ENCODE peak calls at places on chromosomes 3 and 15, in nine cellular contexts. One of them, this sample, is unnamed.

GRCh38 chr3:127410678-127411077 is 122.8 kb upstream of the PRR20G start:
- DNase-seq in upper lobe of right lung: no peak
- DNase-seq in H9: no peak
- DNase-seq in mesothelial cell of epicardium: no peak
- DNase-seq in RWPE1: no peak
- DNase-seq in neural crest cell: no peak
- DNase-seq in Calu3: no peak
- DNase-seq in heart left ventricle: no peak
- DNase-seq in tibial artery: no peak
- DNase-seq in this sample: no peak

GRCh38 chr3:14439501-14440167 is 37.2 kb downstream of the SLC6A6 start:
- DNase-seq in heart left ventricle: peak
- DNase-seq in upper lobe of right lung: peak
- DNase-seq in Calu3: peak
- DNase-seq in mesothelial cell of epicardium: peak
- DNase-seq in RWPE1: no peak
- DNase-seq in tibial artery: peak
- DNase-seq in neural crest cell: no peak
- DNase-seq in H9: no peak
- DNase-seq in this sample: no peak

GRCh38 chr3:84806958-84807357 is 151.8 kb upstream of the CADM2 start:
- DNase-seq in Calu3: no peak
- DNase-seq in heart left ventricle: no peak
- DNase-seq in mesothelial cell of epicardium: no peak
- DNase-seq in H9: no peak
- DNase-seq in neural crest cell: no peak
- DNase-seq in RWPE1: no peak
- DNase-seq in upper lobe of right lung: no peak
- DNase-seq in tibial artery: no peak
- DNase-seq in this sample: no peak

GRCh38 chr3:28050895-28051294 is 190.5 kb upstream of the CMC1 start:
- DNase-seq in Calu3: peak
- DNase-seq in RWPE1: peak
- DNase-seq in tibial artery: no peak
- DNase-seq in mesothelial cell of epicardium: no peak
- DNase-seq in heart left ventricle: no peak
- DNase-seq in neural crest cell: no peak
- DNase-seq in upper lobe of right lung: no peak
- DNase-seq in H9: no peak
- DNase-seq in this sample: no peak

GRCh38 chr15:56759450-56759845 is 26.1 kb upstream of the ZNF280D start:
- DNase-seq in mesothelial cell of epicardium: no peak
- DNase-seq in H9: no peak
- DNase-seq in neural crest cell: no peak
- DNase-seq in tibial artery: peak
- DNase-seq in RWPE1: peak
- DNase-seq in upper lobe of right lung: no peak
- DNase-seq in heart left ventricle: peak
- DNase-seq in Calu3: peak
- DNase-seq in this sample: no peak

GRCh38 chr15:74630284-74631086 is 14.8 kb downstream of the CLK3 start:
- DNase-seq in mesothelial cell of epicardium: no peak
- DNase-seq in RWPE1: no peak
- DNase-seq in Calu3: no peak
- DNase-seq in upper lobe of right lung: no peak
- DNase-seq in neural crest cell: no peak
- DNase-seq in heart left ventricle: no peak
- DNase-seq in tibial artery: no peak
- DNase-seq in H9: peak
- DNase-seq in this sample: no peak

GRCh38 chr3:167480748-167481147 is 6.9 kb upstream of the SERPINI2 start:
- DNase-seq in neural crest cell: no peak
- DNase-seq in Calu3: no peak
- DNase-seq in upper lobe of right lung: no peak
- DNase-seq in RWPE1: peak
- DNase-seq in mesothelial cell of epicardium: no peak
- DNase-seq in tibial artery: no peak
- DNase-seq in heart left ventricle: no peak
- DNase-seq in H9: no peak
- DNase-seq in this sample: no peak

GRCh38 chr3:105354429-105354828 is 12.3 kb upstream of the ALCAM start:
- DNase-seq in heart left ventricle: no peak
- DNase-seq in RWPE1: no peak
- DNase-seq in H9: peak
- DNase-seq in Calu3: no peak
- DNase-seq in tibial artery: no peak
- DNase-seq in neural crest cell: no peak
- DNase-seq in upper lobe of right lung: no peak
- DNase-seq in mesothelial cell of epicardium: no peak
- DNase-seq in this sample: no peak

GRCh38 chr15:34122771-34123183 is 20.9 kb downstream of the PGBD4 start:
- DNase-seq in mesothelial cell of epicardium: no peak
- DNase-seq in Calu3: peak
- DNase-seq in tibial artery: no peak
- DNase-seq in RWPE1: peak
- DNase-seq in H9: no peak
- DNase-seq in neural crest cell: no peak
- DNase-seq in heart left ventricle: no peak
- DNase-seq in upper lobe of right lung: no peak
- DNase-seq in this sample: no peak

GRCh38 chr3:180802837-180803236 is 109.6 kb upstream of the FXR1 start:
- DNase-seq in Calu3: peak
- DNase-seq in upper lobe of right lung: no peak
- DNase-seq in H9: no peak
- DNase-seq in heart left ventricle: no peak
- DNase-seq in neural crest cell: no peak
- DNase-seq in mesothelial cell of epicardium: no peak
- DNase-seq in RWPE1: peak
- DNase-seq in tibial artery: no peak
- DNase-seq in this sample: no peak

GRCh38 chr15:41691471-41691870 is 31.3 kb downstream of the MGA start:
- DNase-seq in heart left ventricle: no peak
- DNase-seq in mesothelial cell of epicardium: no peak
- DNase-seq in upper lobe of right lung: no peak
- DNase-seq in Calu3: no peak
- DNase-seq in neural crest cell: no peak
- DNase-seq in RWPE1: no peak
- DNase-seq in tibial artery: no peak
- DNase-seq in H9: no peak
- DNase-seq in this sample: no peak

GRCh38 chr15:62066663-62067447 is at the start of gene C2CD4A:
- DNase-seq in mesothelial cell of epicardium: peak
- DNase-seq in H9: peak
- DNase-seq in tibial artery: peak
- DNase-seq in neural crest cell: peak
- DNase-seq in heart left ventricle: peak
- DNase-seq in RWPE1: peak
- DNase-seq in Calu3: peak
- DNase-seq in upper lobe of right lung: peak
- DNase-seq in this sample: no peak

GRCh38 chr3:66253790-66254620 is 33.2 kb downstream of the SLC25A26 start:
- DNase-seq in mesothelial cell of epicardium: no peak
- DNase-seq in heart left ventricle: no peak
- DNase-seq in Calu3: no peak
- DNase-seq in upper lobe of right lung: no peak
- DNase-seq in tibial artery: no peak
- DNase-seq in RWPE1: peak
- DNase-seq in H9: no peak
- DNase-seq in neural crest cell: no peak
- DNase-seq in this sample: no peak

GRCh38 chr3:99626415-99626788 is 12.0 kb upstream of the COL8A1 start:
- DNase-seq in upper lobe of right lung: no peak
- DNase-seq in heart left ventricle: no peak
- DNase-seq in H9: no peak
- DNase-seq in RWPE1: no peak
- DNase-seq in tibial artery: no peak
- DNase-seq in neural crest cell: no peak
- DNase-seq in Calu3: no peak
- DNase-seq in mesothelial cell of epicardium: no peak
- DNase-seq in this sample: no peak

GRCh38 chr3:188979236-188979635 is 192.5 kb upstream of the TPRG1 start:
- DNase-seq in tibial artery: no peak
- DNase-seq in neural crest cell: no peak
- DNase-seq in upper lobe of right lung: no peak
- DNase-seq in RWPE1: no peak
- DNase-seq in mesothelial cell of epicardium: no peak
- DNase-seq in heart left ventricle: no peak
- DNase-seq in H9: no peak
- DNase-seq in Calu3: no peak
- DNase-seq in this sample: no peak

GRCh38 chr3:157175678-157176077 is 15.7 kb upstream of the CCNL1 start:
- DNase-seq in neural crest cell: no peak
- DNase-seq in mesothelial cell of epicardium: no peak
- DNase-seq in upper lobe of right lung: peak
- DNase-seq in tibial artery: peak
- DNase-seq in heart left ventricle: no peak
- DNase-seq in H9: no peak
- DNase-seq in RWPE1: peak
- DNase-seq in Calu3: peak
- DNase-seq in this sample: no peak

GRCh38 chr15:76863693-76864092 is 41.4 kb downstream of the SCAPER start:
- DNase-seq in H9: no peak
- DNase-seq in heart left ventricle: no peak
- DNase-seq in neural crest cell: no peak
- DNase-seq in Calu3: no peak
- DNase-seq in tibial artery: no peak
- DNase-seq in RWPE1: no peak
- DNase-seq in upper lobe of right lung: no peak
- DNase-seq in mesothelial cell of epicardium: no peak
- DNase-seq in this sample: no peak

GRCh38 chr15:77251662-77252061 is 168.2 kb downstream of the PEAK1 start:
- DNase-seq in H9: peak
- DNase-seq in mesothelial cell of epicardium: no peak
- DNase-seq in neural crest cell: no peak
- DNase-seq in heart left ventricle: no peak
- DNase-seq in tibial artery: no peak
- DNase-seq in RWPE1: no peak
- DNase-seq in Calu3: no peak
- DNase-seq in upper lobe of right lung: no peak
- DNase-seq in this sample: no peak

GRCh38 chr15:48566669-48567068 is 78.8 kb downstream of the FBN1 start:
- DNase-seq in heart left ventricle: no peak
- DNase-seq in RWPE1: no peak
- DNase-seq in tibial artery: no peak
- DNase-seq in mesothelial cell of epicardium: no peak
- DNase-seq in neural crest cell: no peak
- DNase-seq in upper lobe of right lung: no peak
- DNase-seq in Calu3: no peak
- DNase-seq in H9: no peak
- DNase-seq in this sample: no peak

GRCh38 chr3:165526367-165526766 is 310.9 kb downstream of the BCHE start:
- DNase-seq in RWPE1: no peak
- DNase-seq in mesothelial cell of epicardium: no peak
- DNase-seq in neural crest cell: no peak
- DNase-seq in upper lobe of right lung: no peak
- DNase-seq in H9: no peak
- DNase-seq in tibial artery: no peak
- DNase-seq in heart left ventricle: no peak
- DNase-seq in Calu3: no peak
- DNase-seq in this sample: no peak

GRCh38 chr3:13269711-13270378 is 150.3 kb downstream of the NUP210 start:
- DNase-seq in mesothelial cell of epicardium: no peak
- DNase-seq in H9: no peak
- DNase-seq in tibial artery: no peak
- DNase-seq in upper lobe of right lung: peak
- DNase-seq in heart left ventricle: no peak
- DNase-seq in Calu3: no peak
- DNase-seq in neural crest cell: no peak
- DNase-seq in RWPE1: no peak
- DNase-seq in this sample: no peak

GRCh38 chr15:58314593-58315216 is 117.1 kb upstream of the LIPC start:
- DNase-seq in neural crest cell: no peak
- DNase-seq in tibial artery: no peak
- DNase-seq in Calu3: no peak
- DNase-seq in heart left ventricle: no peak
- DNase-seq in mesothelial cell of epicardium: no peak
- DNase-seq in H9: no peak
- DNase-seq in RWPE1: no peak
- DNase-seq in upper lobe of right lung: no peak
- DNase-seq in this sample: no peak

GRCh38 chr3:128482857-128483656 is 9.9 kb downstream of the GATA2 start:
- DNase-seq in tibial artery: no peak
- DNase-seq in upper lobe of right lung: no peak
- DNase-seq in heart left ventricle: peak
- DNase-seq in H9: peak
- DNase-seq in neural crest cell: no peak
- DNase-seq in Calu3: no peak
- DNase-seq in mesothelial cell of epicardium: no peak
- DNase-seq in RWPE1: peak
- DNase-seq in this sample: no peak
- TF ChIP-seq CTCF in tibial artery: no peak
- TF ChIP-seq CTCF in upper lobe of right lung: peak
- TF ChIP-seq CTCF in heart left ventricle: peak
- TF ChIP-seq CTCF in H9: no peak
- TF ChIP-seq CTCF in neural crest cell: no peak
- TF ChIP-seq CTCF in Calu3: no peak
- TF ChIP-seq CTCF in mesothelial cell of epicardium: no peak
- TF ChIP-seq CTCF in RWPE1: no peak
- TF ChIP-seq CTCF in this sample: no peak

DNA sequence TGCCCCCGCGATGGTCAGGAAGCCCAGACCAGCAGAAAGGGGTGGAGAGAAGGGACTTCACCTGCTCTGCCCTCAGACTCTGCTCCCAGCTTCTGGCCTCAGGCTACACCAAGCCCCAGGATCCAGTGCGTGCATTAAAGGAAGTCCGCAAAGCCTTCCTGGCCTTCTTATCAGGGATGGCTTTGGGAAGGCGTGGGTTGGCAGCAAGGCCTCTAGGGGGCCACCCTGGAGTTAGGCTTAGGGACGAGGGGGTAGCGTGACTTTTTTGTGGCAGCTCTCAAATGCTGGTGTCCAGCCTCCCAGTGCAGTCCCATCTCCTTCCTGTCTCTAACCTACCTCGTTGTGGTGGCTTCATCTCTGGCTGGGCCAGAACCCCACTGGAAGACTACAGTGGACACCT is 18.9 kb upstream of the RPL29 start:
- DNase-seq in RWPE1: no peak
- DNase-seq in neural crest cell: peak
- DNase-seq in mesothelial cell of epicardium: no peak
- DNase-seq in tibial artery: no peak
- DNase-seq in heart left ventricle: no peak
- DNase-seq in H9: peak
- DNase-seq in upper lobe of right lung: peak
- DNase-seq in Calu3: no peak
- DNase-seq in this sample: no peak
- TF ChIP-seq CTCF in RWPE1: no peak
- TF ChIP-seq CTCF in neural crest cell: peak
- TF ChIP-seq CTCF in mesothelial cell of epicardium: no peak
- TF ChIP-seq CTCF in tibial artery: peak
- TF ChIP-seq CTCF in heart left ventricle: no peak
- TF ChIP-seq CTCF in H9: peak
- TF ChIP-seq CTCF in upper lobe of right lung: peak
- TF ChIP-seq CTCF in Calu3: no peak
- TF ChIP-seq CTCF in this sample: peak

GRCh38 chr15:90618330-90619136 is 88.8 kb downstream of the CRTC3 start:
- DNase-seq in heart left ventricle: no peak
- DNase-seq in RWPE1: no peak
- DNase-seq in upper lobe of right lung: no peak
- DNase-seq in neural crest cell: no peak
- DNase-seq in tibial artery: no peak
- DNase-seq in mesothelial cell of epicardium: no peak
- DNase-seq in Calu3: no peak
- DNase-seq in H9: no peak
- DNase-seq in this sample: no peak
- TF ChIP-seq CTCF in heart left ventricle: no peak
- TF ChIP-seq CTCF in RWPE1: no peak
- TF ChIP-seq CTCF in upper lobe of right lung: peak
- TF ChIP-seq CTCF in neural crest cell: no peak
- TF ChIP-seq CTCF in tibial artery: no peak
- TF ChIP-seq CTCF in mesothelial cell of epicardium: no peak
- TF ChIP-seq CTCF in Calu3: no peak
- TF ChIP-seq CTCF in H9: peak
- TF ChIP-seq CTCF in this sample: no peak

GRCh38 chr15:68230157-68231100 is 901 bp upstream of the CLN6 start:
- DNase-seq in mesothelial cell of epicardium: no peak
- DNase-seq in RWPE1: no peak
- DNase-seq in tibial artery: no peak
- DNase-seq in upper lobe of right lung: no peak
- DNase-seq in neural crest cell: no peak
- DNase-seq in Calu3: no peak
- DNase-seq in heart left ventricle: no peak
- DNase-seq in H9: no peak
- DNase-seq in this sample: no peak
- TF ChIP-seq CTCF in mesothelial cell of epicardium: no peak
- TF ChIP-seq CTCF in RWPE1: no peak
- TF ChIP-seq CTCF in tibial artery: no peak
- TF ChIP-seq CTCF in upper lobe of right lung: no peak
- TF ChIP-seq CTCF in neural crest cell: no peak
- TF ChIP-seq CTCF in Calu3: no peak
- TF ChIP-seq CTCF in heart left ventricle: no peak
- TF ChIP-seq CTCF in H9: no peak
- TF ChIP-seq CTCF in this sample: no peak

This sample was measured in D721Med.